ENCODE peak calls at places on chromosomes 7 and 10, in nine cellular contexts. W is transverse colon; T is naive B cell; A is left cardiac atrium; F is activated T-helper 1 cell treated with Interleukin-2 at 50 U/mL for 16 hours; S is bronchial epithelial cell; Q is LoVo; R is CD8-positive, alpha-beta memory T cell; G is HFF-Myc. Z is an unnamed sample.
A peak's percentile ranks its signal among the peaks of the same experiment; 100 is the strongest.

GRCh38 chr7:157495594-157495993 is 158.8 kb downstream of the DNAJB6 start:
- DNase-seq in W (no peak), T (no peak), A (no peak), F (no peak), S (no peak), Q (no peak), R (no peak), G (no peak), Z (no peak)

GRCh38 chr10:5566606-5567005 is 41.8 kb downstream of the CALML3 start:
- DNase-seq in W (peak; percentile 2), T (no peak), A (no peak), F (no peak), S (peak; percentile 98), Q (no peak), R (no peak), G (no peak), Z (peak; percentile 2)

GRCh38 chr10:10499839-10500238 is 517.8 kb upstream of the CELF2 start:
- DNase-seq in W (no peak), T (no peak), A (no peak), F (no peak), S (peak; percentile 23), Q (no peak), R (no peak), G (no peak), Z (no peak)

GRCh38 chr10:71266147-71266917 is 52.7 kb upstream of the SLC29A3 start:
- DNase-seq in W (peak; percentile 61), T (no peak), A (peak; percentile 60), F (no peak), S (peak; percentile 14), Q (peak; percentile 15), R (no peak), G (no peak), Z (no peak)

GRCh38 chr7:32047801-32048200 is 22.4 kb downstream of the PDE1C start:
- DNase-seq in W (no peak), T (no peak), A (no peak), F (no peak), S (no peak), Q (no peak), R (no peak), G (no peak), Z (no peak)

GRCh38 chr10:15436696-15437095 is 65.6 kb upstream of the FAM171A1 start:
- DNase-seq in W (no peak), T (no peak), A (no peak), F (no peak), S (peak; percentile 89), Q (no peak), R (no peak), G (no peak), Z (no peak)

GRCh38 chr7:76428868-76429805 is 4.4 kb downstream of the ZP3 start:
- DNase-seq in W (no peak), T (no peak), A (peak; percentile 42), F (no peak), S (peak; percentile 37), Q (no peak), R (no peak), G (peak; percentile 40), Z (no peak)

GRCh38 chr7:8035647-8036518 is 67.3 kb downstream of the GLCCI1 start:
- DNase-seq in W (no peak), T (peak; percentile 31), A (no peak), F (no peak), S (peak; percentile 63), Q (peak; percentile 37), R (peak; percentile 25), G (peak; percentile 22), Z (no peak)

GRCh38 chr10:60883187-60883586 is 60.8 kb downstream of the RHOBTB1 start:
- DNase-seq in W (peak; percentile 19), T (no peak), A (peak; percentile 29), F (no peak), S (peak; percentile 38), Q (no peak), R (no peak), G (peak; percentile 31), Z (no peak)

GRCh38 chr7:126804604-126805003 is 448.1 kb downstream of the GRM8 start:
- DNase-seq in W (no peak), T (no peak), A (no peak), F (no peak), S (no peak), Q (no peak), R (no peak), G (no peak), Z (no peak)

GRCh38 chr7:44102846-44103565 is 1.1 kb upstream of the AEBP1 start:
- DNase-seq in W (no peak), T (no peak), A (no peak), F (no peak), S (no peak), Q (no peak), R (no peak), G (no peak), Z (no peak)

GRCh38 chr10:33211123-33211878 is 123.2 kb downstream of the NRP1 start:
- DNase-seq in W (no peak), T (no peak), A (peak; percentile 75), F (peak; percentile 3), S (no peak), Q (no peak), R (no peak), G (peak; percentile 36), Z (no peak)